ENCODE peak calls at places on chromosomes 1 and 21, in five cellular contexts. E is PC-3, V is mammary epithelial cell, Z is neural progenitor cell, K is fibroblast of lung. I is an unnamed sample.
A peak's percentile ranks its signal among the peaks of the same experiment; 100 is the strongest.

GRCh38 chr21:17469727-17470126 is 43.1 kb upstream of the CXADR start:
- DNase-seq in E (no peak), V (no peak), Z (no peak), K (no peak), I (no peak)

GRCh38 chr1:155983191-155984023 is 5.1 kb upstream of the ARHGEF2 start:
- DNase-seq in E (peak; percentile 70), V (peak; percentile 67), Z (peak; percentile 45), K (peak; percentile 96), I (peak; percentile 76)

GRCh38 chr1:23436520-23437354 is 12.2 kb upstream of the TCEA3 start:
- DNase-seq in E (no peak), V (no peak), Z (peak; percentile 68), K (no peak), I (no peak)

GRCh38 chr21:30227633-30228404 is 11.9 kb upstream of the CLDN8 start:
- DNase-seq in E (peak; percentile 99), V (peak; percentile 100), Z (no peak), K (peak; percentile 82), I (peak; percentile 83)

GRCh38 chr1:9035226-9035625 is 9.0 kb upstream of the SLC2A7 start:
- DNase-seq in E (no peak), V (no peak), Z (no peak), K (no peak), I (no peak)

GRCh38 chr1:169931795-169932195 is 38.1 kb upstream of the SCYL3 start:
- DNase-seq in E (no peak), V (no peak), Z (no peak), K (peak; percentile 48), I (no peak)

GRCh38 chr1:212952596-212952995 is 2.3 kb downstream of the VASH2 start:
- DNase-seq in E (no peak), V (no peak), Z (no peak), K (no peak), I (no peak)

GRCh38 chr21:22880573-22880972 is 1882.4 kb downstream of the NCAM2 start:
- DNase-seq in E (no peak), V (no peak), Z (no peak), K (no peak), I (no peak)

GRCh38 chr1:25100151-25100841 is 132.0 kb downstream of the SYF2 start:
- DNase-seq in E (no peak), V (no peak), Z (no peak), K (no peak), I (no peak)

GRCh38 chr1:66576645-66577044 is 42.7 kb downstream of the SGIP1 start:
- DNase-seq in E (no peak), V (no peak), Z (no peak), K (peak; percentile 61), I (peak; percentile 40)

GRCh38 chr1:187157115-187157514 is 328.4 kb downstream of the PLA2G4A start:
- DNase-seq in E (peak; percentile 7), V (no peak), Z (no peak), K (no peak), I (no peak)

GRCh38 chr1:175423605-175424004 is 231.0 kb upstream of the KIAA0040 start:
- DNase-seq in E (no peak), V (no peak), Z (no peak), K (no peak), I (no peak)

GRCh38 chr1:115293899-115294298 is 44.1 kb downstream of the NGF start:
- DNase-seq in E (no peak), V (peak; percentile 68), Z (no peak), K (peak; percentile 40), I (no peak)

GRCh38 chr21:33355355-33355754 is 30.6 kb downstream of the IFNAR1 start:
- DNase-seq in E (no peak), V (no peak), Z (no peak), K (no peak), I (no peak)

DNA sequence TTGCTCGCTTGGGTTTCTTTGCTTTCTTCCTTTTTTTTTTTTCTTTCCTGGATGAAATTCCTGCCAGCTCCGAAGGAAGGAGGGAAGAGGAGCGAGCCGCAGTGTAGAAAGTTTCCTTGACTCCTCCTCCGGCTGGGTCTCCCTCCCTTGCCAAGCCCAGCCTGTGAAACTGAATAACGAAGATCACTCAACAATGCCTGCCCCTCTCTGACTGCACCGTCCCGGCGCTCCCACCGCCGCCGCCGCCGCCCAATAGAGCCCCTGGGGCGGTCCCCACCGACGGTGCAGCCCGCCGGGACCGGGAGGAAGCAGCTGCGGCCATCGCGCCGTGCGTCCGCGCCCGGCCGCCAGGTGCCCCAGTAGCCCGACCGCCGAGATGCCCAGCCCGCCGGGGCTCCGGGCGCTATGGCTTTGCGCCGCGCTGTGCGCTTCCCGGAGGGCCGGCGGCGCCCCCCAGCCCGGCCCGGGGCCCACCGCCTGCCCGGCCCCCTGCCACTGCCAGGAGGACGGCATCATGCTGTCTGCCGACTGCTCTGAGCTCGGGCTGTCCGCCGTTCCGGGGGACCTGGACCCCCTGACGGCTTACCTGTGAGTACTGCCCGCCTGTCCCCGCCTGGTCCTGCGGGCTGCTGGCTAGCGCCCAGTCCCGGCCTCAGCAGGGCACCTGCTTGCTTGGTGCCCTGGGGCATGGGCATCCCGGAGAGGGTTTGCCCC is at the start of gene LGR6:
- DNase-seq in E (no peak), V (no peak), Z (peak; percentile 74), K (no peak), I (peak; percentile 58)
- H3K4me3 ChIP-seq in E (no peak within 1 kb of the TSS), V (no peak within 1 kb of the TSS), Z (peak within 1 kb of the TSS; percentile 54), K (no peak within 1 kb of the TSS), I (peak within 1 kb of the TSS; percentile 33)

DNA sequence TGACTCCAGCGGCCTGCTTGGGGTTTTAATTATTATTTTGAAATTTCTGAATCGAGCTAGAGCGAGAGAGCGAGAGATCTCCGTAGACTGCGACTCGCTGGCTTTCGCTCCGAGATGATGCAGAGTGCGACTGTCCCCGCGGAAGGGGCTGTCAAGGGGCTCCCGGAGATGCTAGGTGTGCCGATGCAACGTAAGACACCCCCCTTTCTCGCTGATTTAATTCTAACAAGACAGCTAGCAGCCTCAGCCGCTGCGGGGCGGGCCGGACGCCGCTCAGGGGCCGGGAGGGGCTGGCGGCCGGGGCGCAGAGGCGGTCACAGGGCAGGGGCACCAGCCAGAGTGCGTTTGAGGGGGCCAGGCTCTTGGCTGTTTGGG is 339 bp downstream of the LHX4 start:
- DNase-seq in E (no peak), V (no peak), Z (peak; percentile 65), K (no peak), I (no peak)
- TF ChIP-seq EZH2 in E (no peak), V (no peak), Z (no peak), K (no peak), I (no peak)

DNA sequence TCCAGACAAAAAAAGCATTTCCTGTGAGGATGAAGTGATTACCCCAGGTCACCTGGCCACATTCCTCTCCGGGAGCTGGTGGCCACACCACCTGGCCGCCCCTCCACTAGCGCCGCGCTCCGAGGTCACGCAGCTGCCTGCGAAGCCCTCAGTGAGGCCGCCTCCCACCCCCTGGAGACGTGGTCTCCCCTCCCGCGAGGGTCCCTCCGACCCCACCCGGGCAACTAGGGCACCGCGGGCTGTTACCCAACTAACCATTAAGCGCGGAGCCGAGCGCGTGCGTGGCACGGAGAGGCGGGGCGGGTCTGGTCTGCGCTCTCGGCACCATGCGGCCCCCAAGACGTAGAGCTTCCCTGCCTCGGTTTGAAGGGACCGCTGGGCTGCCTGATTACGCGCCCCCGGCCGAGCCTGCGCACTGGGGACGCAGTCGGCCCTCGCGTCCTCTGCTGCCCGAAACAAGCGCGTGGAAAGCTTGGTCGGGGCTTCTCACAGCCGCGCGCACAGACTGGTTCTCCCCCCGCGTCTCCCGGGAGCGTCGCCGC is 106.5 kb downstream of the SLC16A1 start:
- DNase-seq in E (peak; percentile 51), V (no peak), Z (peak; percentile 67), K (peak; percentile 67), I (peak; percentile 70)
- H3K4me3 ChIP-seq in E (peak overlapping the region; percentile 85), V (peak overlapping the region; percentile 24), Z (peak overlapping the region; percentile 39), K (peak overlapping the region; percentile 44), I (peak overlapping the region; percentile 56)

GRCh38 chr1:200038987-200039848 is 11.7 kb downstream of the NR5A2 start:
- DNase-seq in E (peak; percentile 71), V (peak; percentile 32), Z (peak; percentile 82), K (peak; percentile 15), I (peak; percentile 58)
- TF ChIP-seq EZH2 in E (peak; percentile 92), V (peak; percentile 78), Z (peak; percentile 33), K (peak; percentile 93), I (peak; percentile 65)

DNA sequence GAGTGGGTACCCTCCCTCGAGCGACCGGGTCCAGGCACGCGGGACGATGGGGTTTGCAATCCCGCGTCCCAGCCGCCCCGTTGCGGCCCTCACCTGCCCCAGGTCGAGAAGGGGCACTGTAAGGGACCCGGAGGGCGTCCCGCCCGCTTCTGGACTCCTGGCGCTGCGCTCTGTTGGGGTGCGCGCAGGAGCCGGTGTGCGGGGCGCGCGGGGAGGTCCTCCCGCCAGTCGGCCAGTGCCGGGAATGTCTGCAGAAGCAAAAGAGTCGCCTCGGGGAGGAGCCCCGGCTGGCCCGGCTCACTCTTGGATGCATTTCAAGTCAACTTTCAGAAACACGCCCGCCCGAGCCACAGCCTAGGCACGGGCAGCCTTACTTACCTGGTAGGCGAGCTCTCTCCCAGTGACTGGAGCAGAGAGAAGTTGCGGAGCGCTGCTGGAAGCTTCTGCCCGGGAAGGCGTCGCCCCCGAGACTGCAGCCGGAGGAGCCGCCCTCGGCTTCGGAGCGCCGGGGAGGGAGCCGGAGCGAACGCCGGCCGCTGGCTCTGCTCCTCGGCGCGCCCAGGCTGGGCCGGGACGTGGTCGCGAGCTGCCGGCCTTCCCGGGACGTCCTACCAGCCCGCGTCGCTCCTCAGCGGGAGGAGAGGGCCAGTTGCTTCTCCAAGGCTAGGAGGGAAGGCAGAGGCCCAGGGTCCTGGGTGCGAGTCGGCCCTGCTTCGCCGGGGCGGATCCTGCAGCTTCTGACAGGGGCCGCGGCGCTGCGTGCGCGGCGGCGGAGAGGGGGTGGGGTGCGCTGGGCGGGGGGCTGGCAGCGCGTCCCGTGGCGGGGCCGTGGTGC is at the start of gene LMX1A:
- DNase-seq in E (no peak), V (peak; percentile 17), Z (peak; percentile 68), K (no peak), I (peak; percentile 29)
- H3K4me3 ChIP-seq in E (peak within 1 kb of the TSS; percentile 4), V (peak within 1 kb of the TSS; percentile 15), Z (peak within 1 kb of the TSS; percentile 65), K (no peak within 1 kb of the TSS), I (peak within 1 kb of the TSS; percentile 42)

DNA sequence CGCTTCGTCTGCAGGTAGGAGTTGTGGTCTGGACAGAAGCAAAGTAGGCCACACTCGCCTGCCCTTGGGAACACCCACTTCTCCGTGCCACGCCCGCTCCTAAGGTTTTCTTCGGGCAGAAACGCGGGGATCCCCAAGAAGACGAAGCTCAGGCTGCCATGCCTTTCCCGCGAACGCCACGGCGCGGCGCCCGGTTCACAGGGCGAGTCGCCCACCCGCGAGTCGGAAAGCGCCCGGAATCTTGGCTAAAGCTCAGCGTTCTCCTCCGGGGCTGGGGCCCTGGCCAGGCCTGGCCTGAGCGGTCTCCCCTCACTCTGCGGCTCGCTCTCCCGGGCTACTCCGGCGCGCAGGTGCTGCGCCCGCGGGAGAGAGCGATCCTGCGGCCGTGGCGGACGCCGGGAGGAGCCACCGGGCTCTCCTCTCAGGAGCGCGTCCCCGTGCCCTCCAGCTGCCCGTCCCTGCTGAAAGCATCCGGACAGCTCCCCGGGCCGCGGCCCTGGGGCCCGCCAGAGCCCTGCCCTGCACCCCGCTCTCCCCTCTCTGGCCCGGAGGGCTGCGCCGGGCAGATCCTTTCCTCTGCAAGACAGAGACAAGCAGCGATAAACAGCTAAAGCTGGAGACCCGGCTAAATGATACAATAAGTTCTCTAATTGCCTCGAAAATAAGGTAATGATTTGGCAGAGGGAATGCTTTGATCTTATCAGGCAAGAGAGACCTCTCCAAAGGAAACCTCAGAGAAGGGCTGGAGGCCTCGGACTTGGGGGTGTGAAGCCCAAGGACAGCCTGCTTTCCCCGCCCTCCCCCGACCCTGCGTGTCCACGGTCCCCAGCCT is 6.7 kb upstream of the WNT2B start:
- DNase-seq in E (peak; percentile 64), V (peak; percentile 69), Z (peak; percentile 84), K (peak; percentile 62), I (peak; percentile 83)
- TF ChIP-seq EZH2 in E (no peak), V (no peak), Z (peak; percentile 70), K (no peak), I (no peak)